ENCODE peak calls at places on chromosome 21, in five cellular contexts. One of them, this sample, is unnamed.

GRCh38 chr21:37916795-37917142 is 512 bp upstream of the KCNJ6 start:
- DNase-seq in fibroblast of pulmonary artery: no peak
- DNase-seq in lung: no peak
- DNase-seq in heart right ventricle: no peak
- DNase-seq in H1: no peak
- DNase-seq in this sample: no peak

GRCh38 chr21:37670883-37671282 is 245.4 kb downstream of the KCNJ6 start:
- DNase-seq in fibroblast of pulmonary artery: peak
- DNase-seq in lung: no peak
- DNase-seq in heart right ventricle: no peak
- DNase-seq in H1: no peak
- DNase-seq in this sample: no peak

GRCh38 chr21:41316641-41317392 is at the start of gene FAM3B:
- DNase-seq in fibroblast of pulmonary artery: no peak
- DNase-seq in lung: peak
- DNase-seq in heart right ventricle: no peak
- DNase-seq in H1: peak
- DNase-seq in this sample: no peak

GRCh38 chr21:32056791-32057190 is 184.0 kb downstream of the HUNK start:
- DNase-seq in fibroblast of pulmonary artery: no peak
- DNase-seq in lung: no peak
- DNase-seq in heart right ventricle: no peak
- DNase-seq in H1: no peak
- DNase-seq in this sample: no peak

GRCh38 chr21:34930971-34931370 is 118.1 kb downstream of the RUNX1 start:
- DNase-seq in fibroblast of pulmonary artery: peak
- DNase-seq in lung: no peak
- DNase-seq in heart right ventricle: no peak
- DNase-seq in H1: no peak
- DNase-seq in this sample: no peak

GRCh38 chr21:18384771-18385170 is 18.8 kb downstream of the TMPRSS15 start:
- DNase-seq in fibroblast of pulmonary artery: peak
- DNase-seq in lung: no peak
- DNase-seq in heart right ventricle: no peak
- DNase-seq in H1: no peak
- DNase-seq in this sample: peak

GRCh38 chr21:34938079-34938764 is 110.9 kb downstream of the RUNX1 start:
- DNase-seq in fibroblast of pulmonary artery: peak
- DNase-seq in lung: no peak
- DNase-seq in heart right ventricle: no peak
- DNase-seq in H1: no peak
- DNase-seq in this sample: no peak

GRCh38 chr21:17673261-17674020 is 60.7 kb upstream of the BTG3 start:
- DNase-seq in fibroblast of pulmonary artery: peak
- DNase-seq in lung: no peak
- DNase-seq in heart right ventricle: no peak
- DNase-seq in H1: no peak
- DNase-seq in this sample: no peak

GRCh38 chr21:33901421-33902288 is 13.9 kb downstream of the ATP5PO start:
- DNase-seq in fibroblast of pulmonary artery: peak
- DNase-seq in lung: no peak
- DNase-seq in heart right ventricle: no peak
- DNase-seq in H1: peak
- DNase-seq in this sample: peak

GRCh38 chr21:23162213-23162946 is 2164.2 kb downstream of the NCAM2 start:
- DNase-seq in fibroblast of pulmonary artery: peak
- DNase-seq in lung: no peak
- DNase-seq in heart right ventricle: no peak
- DNase-seq in H1: no peak
- DNase-seq in this sample: no peak

GRCh38 chr21:39788383-39788782 is 43.4 kb downstream of the IGSF5 start:
- DNase-seq in fibroblast of pulmonary artery: peak
- DNase-seq in lung: peak
- DNase-seq in heart right ventricle: peak
- DNase-seq in H1: peak
- DNase-seq in this sample: peak

DNA sequence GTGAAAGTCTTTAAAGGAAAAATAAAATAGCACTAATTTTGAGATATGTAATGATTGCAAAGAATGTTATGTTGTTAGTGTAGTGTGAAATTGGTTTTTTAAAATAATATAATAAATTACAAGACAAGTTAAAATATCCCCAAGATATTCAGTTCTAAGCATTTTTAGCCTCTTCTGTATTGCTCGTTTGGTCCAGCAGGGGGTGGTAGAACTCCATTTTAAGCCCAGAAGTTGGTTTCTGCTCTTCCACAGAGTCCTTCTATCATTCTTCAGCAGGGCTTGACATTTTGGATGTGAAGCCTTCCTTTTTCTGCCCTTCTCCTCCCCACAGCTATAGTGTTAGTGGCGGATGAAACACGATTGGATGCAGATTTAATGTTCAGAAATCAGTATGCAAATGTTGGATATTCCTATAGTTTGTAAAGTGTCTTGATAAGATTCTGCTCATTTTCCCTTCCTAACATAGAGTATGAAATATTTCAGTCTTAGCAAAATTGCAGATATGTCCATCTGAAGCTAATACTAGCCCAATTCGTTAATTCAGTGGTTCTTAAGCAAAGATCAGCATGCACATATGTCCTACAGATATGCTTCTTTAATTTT is 1.5 kb downstream of the NCAM2 start:
- DNase-seq in fibroblast of pulmonary artery: peak
- DNase-seq in lung: no peak
- DNase-seq in heart right ventricle: no peak
- DNase-seq in H1: no peak
- DNase-seq in this sample: peak
- H3K4me3 ChIP-seq in fibroblast of pulmonary artery: peak
- H3K4me3 ChIP-seq in lung: no peak
- H3K4me3 ChIP-seq in heart right ventricle: peak
- H3K4me3 ChIP-seq in H1: no peak
- H3K4me3 ChIP-seq in this sample: peak

GRCh38 chr21:36040389-36040788 is 19.9 kb downstream of the SETD4 start:
- DNase-seq in fibroblast of pulmonary artery: no peak
- DNase-seq in lung: no peak
- DNase-seq in heart right ventricle: no peak
- DNase-seq in H1: no peak
- DNase-seq in this sample: no peak
- H3K4me3 ChIP-seq in fibroblast of pulmonary artery: no peak
- H3K4me3 ChIP-seq in lung: no peak
- H3K4me3 ChIP-seq in heart right ventricle: no peak
- H3K4me3 ChIP-seq in H1: no peak
- H3K4me3 ChIP-seq in this sample: no peak

GRCh38 chr21:42992943-42993712 is 18.8 kb downstream of the PKNOX1 start:
- DNase-seq in fibroblast of pulmonary artery: peak
- DNase-seq in lung: no peak
- DNase-seq in heart right ventricle: no peak
- DNase-seq in H1: no peak
- DNase-seq in this sample: no peak

GRCh38 chr21:43001316-43001715 is 27.0 kb downstream of the PKNOX1 start:
- DNase-seq in fibroblast of pulmonary artery: no peak
- DNase-seq in lung: no peak
- DNase-seq in heart right ventricle: no peak
- DNase-seq in H1: no peak
- DNase-seq in this sample: no peak

GRCh38 chr21:42991992-42992740 is 17.8 kb downstream of the PKNOX1 start:
- DNase-seq in fibroblast of pulmonary artery: peak
- DNase-seq in lung: peak
- DNase-seq in heart right ventricle: peak
- DNase-seq in H1: no peak
- DNase-seq in this sample: no peak

GRCh38 chr21:42997053-42997452 is 22.7 kb downstream of the PKNOX1 start:
- DNase-seq in fibroblast of pulmonary artery: peak
- DNase-seq in lung: peak
- DNase-seq in heart right ventricle: peak
- DNase-seq in H1: no peak
- DNase-seq in this sample: no peak
- H3K4me3 ChIP-seq in fibroblast of pulmonary artery: no peak
- H3K4me3 ChIP-seq in lung: no peak
- H3K4me3 ChIP-seq in heart right ventricle: no peak
- H3K4me3 ChIP-seq in H1: no peak
- H3K4me3 ChIP-seq in this sample: no peak

GRCh38 chr21:29231781-29232548 is 66.8 kb upstream of the BACH1 start:
- DNase-seq in fibroblast of pulmonary artery: no peak
- DNase-seq in lung: no peak
- DNase-seq in heart right ventricle: no peak
- DNase-seq in H1: no peak
- DNase-seq in this sample: no peak
- H3K4me3 ChIP-seq in fibroblast of pulmonary artery: no peak
- H3K4me3 ChIP-seq in lung: no peak
- H3K4me3 ChIP-seq in heart right ventricle: no peak
- H3K4me3 ChIP-seq in H1: no peak
- H3K4me3 ChIP-seq in this sample: no peak

GRCh38 chr21:46065993-46066842 is 31.7 kb upstream of the COL6A2 start:
- DNase-seq in fibroblast of pulmonary artery: no peak
- DNase-seq in lung: peak
- DNase-seq in heart right ventricle: peak
- DNase-seq in H1: no peak
- DNase-seq in this sample: no peak
- H3K4me3 ChIP-seq in fibroblast of pulmonary artery: no peak
- H3K4me3 ChIP-seq in lung: no peak
- H3K4me3 ChIP-seq in heart right ventricle: peak
- H3K4me3 ChIP-seq in H1: no peak
- H3K4me3 ChIP-seq in this sample: no peak

GRCh38 chr21:45441431-45442255 is 36.7 kb downstream of the COL18A1 start:
- DNase-seq in fibroblast of pulmonary artery: no peak
- DNase-seq in lung: no peak
- DNase-seq in heart right ventricle: peak
- DNase-seq in H1: no peak
- DNase-seq in this sample: no peak

GRCh38 chr21:45440736-45441350 is 35.9 kb downstream of the COL18A1 start:
- DNase-seq in fibroblast of pulmonary artery: no peak
- DNase-seq in lung: no peak
- DNase-seq in heart right ventricle: peak
- DNase-seq in H1: no peak
- DNase-seq in this sample: no peak

GRCh38 chr21:45438391-45439145 is 33.6 kb downstream of the COL18A1 start:
- DNase-seq in fibroblast of pulmonary artery: no peak
- DNase-seq in lung: no peak
- DNase-seq in heart right ventricle: peak
- DNase-seq in H1: no peak
- DNase-seq in this sample: no peak

GRCh38 chr21:45439901-45440461 is 35.0 kb downstream of the COL18A1 start:
- DNase-seq in fibroblast of pulmonary artery: no peak
- DNase-seq in lung: no peak
- DNase-seq in heart right ventricle: peak
- DNase-seq in H1: no peak
- DNase-seq in this sample: no peak

GRCh38 chr21:45439171-45439872 is 34.4 kb downstream of the COL18A1 start:
- DNase-seq in fibroblast of pulmonary artery: peak
- DNase-seq in lung: peak
- DNase-seq in heart right ventricle: peak
- DNase-seq in H1: peak
- DNase-seq in this sample: peak
- H3K4me3 ChIP-seq in fibroblast of pulmonary artery: peak
- H3K4me3 ChIP-seq in lung: no peak
- H3K4me3 ChIP-seq in heart right ventricle: peak
- H3K4me3 ChIP-seq in H1: no peak
- H3K4me3 ChIP-seq in this sample: no peak

DNA sequence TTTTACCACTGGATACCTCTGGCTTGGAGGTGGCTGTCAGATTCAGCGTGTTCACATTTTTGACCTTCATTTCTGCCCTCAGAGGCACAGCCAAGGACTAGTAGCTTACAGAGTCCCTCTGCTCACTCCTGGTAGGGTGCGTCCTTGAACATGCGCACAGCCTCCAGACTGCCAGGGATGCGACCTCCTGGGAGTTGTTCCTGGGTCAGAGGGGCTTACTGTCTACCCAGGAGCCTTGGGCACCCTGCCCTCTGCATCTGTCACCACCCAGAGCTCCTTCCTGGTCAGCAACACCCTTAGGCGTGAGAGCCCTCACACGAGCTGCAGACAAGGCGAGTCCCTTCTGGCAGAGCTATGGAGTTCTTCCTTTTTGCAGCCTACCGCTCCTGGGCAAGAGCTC is 1.7 kb downstream of the SLX9 start:
- DNase-seq in fibroblast of pulmonary artery: no peak
- DNase-seq in lung: no peak
- DNase-seq in heart right ventricle: no peak
- DNase-seq in H1: no peak
- DNase-seq in this sample: no peak
- H3K4me3 ChIP-seq in fibroblast of pulmonary artery: no peak
- H3K4me3 ChIP-seq in lung: no peak
- H3K4me3 ChIP-seq in heart right ventricle: peak
- H3K4me3 ChIP-seq in H1: peak
- H3K4me3 ChIP-seq in this sample: no peak

DNA sequence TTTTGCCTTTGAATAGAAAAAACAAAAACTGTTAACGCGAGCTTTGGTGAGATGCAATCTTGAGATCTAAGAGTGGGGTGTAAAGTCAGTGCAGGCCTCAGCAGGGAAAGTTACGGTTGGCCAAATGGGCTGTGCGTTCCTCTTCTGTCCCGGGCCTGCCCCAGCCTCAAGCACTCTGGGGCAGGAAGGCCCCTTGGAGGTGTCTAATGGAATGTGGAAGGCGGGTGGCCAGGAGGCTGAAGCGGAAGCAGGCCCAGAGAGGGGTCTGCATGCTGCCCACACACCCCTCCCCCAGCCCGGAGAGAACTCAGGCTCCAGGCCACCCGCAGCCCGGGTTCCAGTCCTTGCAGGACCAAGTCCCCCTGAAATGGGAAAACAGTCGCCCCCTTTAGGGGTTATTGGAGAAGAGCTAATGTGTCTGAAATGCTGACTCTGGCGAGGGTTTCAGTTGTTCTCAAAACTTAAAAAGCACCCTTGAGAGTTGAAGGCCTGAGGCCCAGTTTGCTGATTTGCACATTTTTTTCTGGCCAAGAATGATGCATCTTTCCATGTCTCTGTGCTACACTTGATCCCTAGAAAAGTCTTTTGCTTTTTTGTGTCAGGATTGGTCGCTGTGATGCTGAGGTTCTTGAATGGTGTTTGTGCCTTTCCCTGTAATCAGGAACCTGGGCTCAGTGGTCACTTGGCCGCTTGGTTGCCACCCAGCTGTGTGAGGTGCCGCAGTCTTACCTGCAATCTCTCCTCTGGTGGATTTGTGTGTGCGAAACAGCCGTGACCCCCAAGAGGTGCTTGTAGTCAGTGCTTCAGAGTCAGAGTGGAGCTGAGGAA is 2.0 kb downstream of the COL18A1 start:
- DNase-seq in fibroblast of pulmonary artery: no peak
- DNase-seq in lung: no peak
- DNase-seq in heart right ventricle: peak
- DNase-seq in H1: peak
- DNase-seq in this sample: no peak
- H3K4me3 ChIP-seq in fibroblast of pulmonary artery: peak
- H3K4me3 ChIP-seq in lung: no peak
- H3K4me3 ChIP-seq in heart right ventricle: peak
- H3K4me3 ChIP-seq in H1: peak
- H3K4me3 ChIP-seq in this sample: no peak